ENCODE peak calls at places on chromosomes 7 and 10, in six cellular contexts. V, G, M, B, Y and R are unnamed samples.

GRCh38 chr7:155496267-155497005 is 38.5 kb downstream of the EN2 start:
- DNase-seq in Y (no peak), B (no peak), V (no peak), G (no peak), M (no peak), R (no peak)

GRCh38 chr10:113095419-113095818 is 145.4 kb downstream of the TCF7L2 start:
- DNase-seq in Y (no peak), M (no peak), B (no peak), V (no peak), G (no peak), R (no peak)

GRCh38 chr10:70903262-70903921 is 15.0 kb upstream of the PCBD1 start:
- DNase-seq in V (peak; percentile 76), B (peak; percentile 47), Y (peak; percentile 66), M (peak; percentile 45), G (peak; percentile 32), R (peak; percentile 67)

GRCh38 chr7:44615149-44615611 is 8.8 kb downstream of the OGDH start:
- DNase-seq in G (peak; percentile 42), Y (peak; percentile 84), M (no peak), B (no peak), V (no peak), R (no peak)

GRCh38 chr10:22620929-22621328 is 93.4 kb downstream of the PIP4K2A start:
- DNase-seq in Y (no peak), M (no peak), G (no peak), B (no peak), V (no peak), R (no peak)

GRCh38 chr10:95560288-95561199 is 627 bp downstream of the SORBS1 start:
- DNase-seq in M (peak; percentile 65), V (peak; percentile 51), Y (peak; percentile 63), B (no peak), G (peak; percentile 32), R (peak; percentile 59)

GRCh38 chr10:117499248-117500105 is 43.1 kb upstream of the EMX2 start:
- DNase-seq in G (no peak), Y (no peak), B (no peak), V (no peak), M (no peak), R (no peak)

GRCh38 chr7:111517441-111518037 is 44.8 kb downstream of the IMMP2L start:
- DNase-seq in V (no peak), G (peak; percentile 12), M (no peak), B (no peak), Y (no peak), R (no peak)

GRCh38 chr10:14600065-14600464 is 174.6 kb downstream of the FAM107B start:
- DNase-seq in M (no peak), V (no peak), Y (no peak), G (no peak), B (no peak), R (no peak)

GRCh38 chr7:66099232-66099550 is 15.5 kb upstream of the CRCP start:
- DNase-seq in B (no peak), G (no peak), Y (no peak), V (no peak), M (no peak), R (no peak)

GRCh38 chr10:77398558-77398957 is 239.1 kb downstream of the KCNMA1 start:
- DNase-seq in V (no peak), Y (no peak), M (no peak), G (no peak), B (no peak), R (no peak)

GRCh38 chr10:100148353-100149211 is 37.2 kb downstream of the ERLIN1 start:
- DNase-seq in G (peak; percentile 84), V (no peak), Y (no peak), B (no peak), M (peak; percentile 23), R (no peak)

GRCh38 chr7:94941844-94942632 is 34.6 kb downstream of the PPP1R9A start:
- DNase-seq in Y (no peak), G (no peak), V (no peak), B (no peak), M (no peak), R (no peak)

GRCh38 chr7:108063520-108063933 is 60.6 kb upstream of the LAMB1 start:
- DNase-seq in Y (no peak), V (no peak), M (peak; percentile 8), G (no peak), B (no peak), R (no peak)

GRCh38 chr10:122233857-122234348 is 37.2 kb upstream of the BTBD16 start:
- DNase-seq in B (no peak), Y (no peak), G (no peak), M (no peak), V (no peak), R (no peak)

GRCh38 chr7:20647908-20648776 is 32.7 kb downstream of the ABCB5 start:
- DNase-seq in B (peak; percentile 71), Y (no peak), G (peak; percentile 10), V (peak; percentile 64), M (no peak), R (no peak)

GRCh38 chr7:7276151-7276550 is 93.8 kb downstream of the C1GALT1 start:
- DNase-seq in Y (no peak), B (peak; percentile 96), M (no peak), G (no peak), V (no peak), R (no peak)

GRCh38 chr7:56105508-56105907 is 768 bp downstream of the CHCHD2 start:
- DNase-seq in Y (no peak), M (no peak), B (no peak), G (peak; percentile 89), V (no peak), R (no peak)

GRCh38 chr7:8389898-8390642 is 43.3 kb upstream of the NXPH1 start:
- DNase-seq in Y (no peak), G (no peak), M (peak; percentile 46), B (no peak), V (peak; percentile 82), R (peak; percentile 92)

GRCh38 chr10:69567920-69568319 is 5.3 kb downstream of the NEUROG3 start:
- DNase-seq in G (peak; percentile 67), M (no peak), B (no peak), Y (peak; percentile 59), V (peak; percentile 50), R (no peak)

GRCh38 chr10:122461729-122462532 is 578 bp downstream of the HTRA1 start:
- DNase-seq in Y (peak; percentile 54), M (no peak), G (peak; percentile 48), B (no peak), V (no peak), R (no peak)

GRCh38 chr10:22986771-22987542 is 59.1 kb downstream of the ARMC3 start:
- DNase-seq in M (no peak), Y (no peak), V (peak; percentile 20), B (peak; percentile 39), G (peak; percentile 35), R (no peak)

GRCh38 chr7:106021211-106022067 is 58.4 kb downstream of the CDHR3 start:
- DNase-seq in M (no peak), G (no peak), Y (no peak), B (peak; percentile 93), V (peak; percentile 18), R (peak; percentile 78)

GRCh38 chr10:97131702-97132101 is 54.1 kb downstream of the SLIT1 start:
- DNase-seq in V (no peak), Y (no peak), B (peak; percentile 36), M (no peak), G (no peak), R (peak; percentile 56)

GRCh38 chr7:129163875-129164544 is 19.5 kb downstream of the TSPAN33 start:
- DNase-seq in V (peak; percentile 47), Y (no peak), B (peak; percentile 22), G (peak; percentile 72), M (no peak), R (no peak)

GRCh38 chr7:151405056-151405455 is 4.8 kb downstream of the WDR86 start:
- DNase-seq in G (no peak), B (no peak), V (no peak), M (no peak), Y (no peak), R (no peak)

GRCh38 chr10:131002031-131002861 is 309.3 kb downstream of the TCERG1L start:
- DNase-seq in M (no peak), V (no peak), B (no peak), G (no peak), Y (no peak), R (peak; percentile 62)

GRCh38 chr7:522071-522937 is 2.7 kb upstream of the PDGFA start:
- DNase-seq in G (peak; percentile 60), B (no peak), V (peak; percentile 45), M (peak; percentile 32), Y (peak; percentile 81), R (no peak)

GRCh38 chr10:73043319-73043718 is 53.3 kb downstream of the P4HA1 start:
- DNase-seq in Y (no peak), B (no peak), V (no peak), M (no peak), G (peak; percentile 28), R (no peak)

GRCh38 chr7:142482899-142483658 is 225.2 kb upstream of the PRSS58 start:
- DNase-seq in B (peak; percentile 24), G (peak; percentile 62), V (peak; percentile 62), M (peak; percentile 31), Y (no peak), R (peak; percentile 71)

GRCh38 chr10:69348824-69349541 is 67.7 kb downstream of the TACR2 start:
- DNase-seq in G (peak; percentile 75), Y (peak; percentile 77), B (peak; percentile 37), V (no peak), M (no peak), R (no peak)